ENCODE peak calls at places on chromosomes 16 and 17, in ten cellular contexts. One of them, this sample, is unnamed.
A peak's percentile ranks its signal among the peaks of the same experiment; 100 is the strongest.

GRCh38 chr16:48014349-48015135 is 141.3 kb downstream of the ABCC12 start:
- ATAC-seq in upper lobe of right lung: no peak
- ATAC-seq in CD8-positive, alpha-beta T cell: no peak
- ATAC-seq in gastrocnemius medialis: no peak
- ATAC-seq in pancreas: no peak
- ATAC-seq in right cardiac atrium: no peak
- ATAC-seq in lower lobe of right lung: no peak
- ATAC-seq in upper lobe of left lung: no peak
- ATAC-seq in K562: no peak
- ATAC-seq in CD4-positive, CD25-positive, alpha-beta regulatory T cell: no peak
- ATAC-seq in this sample: no peak

GRCh38 chr16:27193300-27193990 is 9.9 kb upstream of the KDM8 start:
- ATAC-seq in upper lobe of right lung: no peak
- ATAC-seq in CD8-positive, alpha-beta T cell: no peak
- ATAC-seq in gastrocnemius medialis: no peak
- ATAC-seq in pancreas: no peak
- ATAC-seq in right cardiac atrium: no peak
- ATAC-seq in lower lobe of right lung: no peak
- ATAC-seq in upper lobe of left lung: no peak
- ATAC-seq in K562: peak; percentile 70
- ATAC-seq in CD4-positive, CD25-positive, alpha-beta regulatory T cell: no peak
- ATAC-seq in this sample: no peak

GRCh38 chr16:67995423-67995822 is 3.9 kb downstream of the DPEP2 start:
- ATAC-seq in upper lobe of right lung: no peak
- ATAC-seq in CD8-positive, alpha-beta T cell: no peak
- ATAC-seq in gastrocnemius medialis: no peak
- ATAC-seq in pancreas: no peak
- ATAC-seq in right cardiac atrium: no peak
- ATAC-seq in lower lobe of right lung: no peak
- ATAC-seq in upper lobe of left lung: no peak
- ATAC-seq in K562: no peak
- ATAC-seq in CD4-positive, CD25-positive, alpha-beta regulatory T cell: no peak
- ATAC-seq in this sample: no peak

GRCh38 chr16:19959736-19960135 is 75.1 kb upstream of the GPRC5B start:
- ATAC-seq in upper lobe of right lung: no peak
- ATAC-seq in CD8-positive, alpha-beta T cell: no peak
- ATAC-seq in gastrocnemius medialis: no peak
- ATAC-seq in pancreas: no peak
- ATAC-seq in right cardiac atrium: no peak
- ATAC-seq in lower lobe of right lung: no peak
- ATAC-seq in upper lobe of left lung: no peak
- ATAC-seq in K562: no peak
- ATAC-seq in CD4-positive, CD25-positive, alpha-beta regulatory T cell: no peak
- ATAC-seq in this sample: no peak

GRCh38 chr17:1180958-1181768 is 1.4 kb upstream of the ABR start:
- ATAC-seq in upper lobe of right lung: no peak
- ATAC-seq in CD8-positive, alpha-beta T cell: no peak
- ATAC-seq in gastrocnemius medialis: no peak
- ATAC-seq in pancreas: no peak
- ATAC-seq in right cardiac atrium: no peak
- ATAC-seq in lower lobe of right lung: no peak
- ATAC-seq in upper lobe of left lung: no peak
- ATAC-seq in K562: no peak
- ATAC-seq in CD4-positive, CD25-positive, alpha-beta regulatory T cell: peak; percentile 11
- ATAC-seq in this sample: no peak

GRCh38 chr16:11420895-11421294 is 75.6 kb downstream of the RMI2 start:
- ATAC-seq in upper lobe of right lung: no peak
- ATAC-seq in CD8-positive, alpha-beta T cell: no peak
- ATAC-seq in gastrocnemius medialis: no peak
- ATAC-seq in pancreas: no peak
- ATAC-seq in right cardiac atrium: no peak
- ATAC-seq in lower lobe of right lung: no peak
- ATAC-seq in upper lobe of left lung: peak; percentile 13
- ATAC-seq in K562: no peak
- ATAC-seq in CD4-positive, CD25-positive, alpha-beta regulatory T cell: no peak
- ATAC-seq in this sample: no peak

GRCh38 chr17:28662527-28662829 is 473 bp downstream of the SUPT6H start:
- ATAC-seq in upper lobe of right lung: no peak
- ATAC-seq in CD8-positive, alpha-beta T cell: no peak
- ATAC-seq in gastrocnemius medialis: peak; percentile 38
- ATAC-seq in pancreas: no peak
- ATAC-seq in right cardiac atrium: no peak
- ATAC-seq in lower lobe of right lung: peak; percentile 10
- ATAC-seq in upper lobe of left lung: no peak
- ATAC-seq in K562: peak; percentile 19
- ATAC-seq in CD4-positive, CD25-positive, alpha-beta regulatory T cell: no peak
- ATAC-seq in this sample: no peak

GRCh38 chr16:74752756-74753155 is 21.9 kb downstream of the FA2H start:
- ATAC-seq in upper lobe of right lung: peak; percentile 25
- ATAC-seq in CD8-positive, alpha-beta T cell: no peak
- ATAC-seq in gastrocnemius medialis: no peak
- ATAC-seq in pancreas: no peak
- ATAC-seq in right cardiac atrium: peak; percentile 25
- ATAC-seq in lower lobe of right lung: no peak
- ATAC-seq in upper lobe of left lung: no peak
- ATAC-seq in K562: no peak
- ATAC-seq in CD4-positive, CD25-positive, alpha-beta regulatory T cell: no peak
- ATAC-seq in this sample: no peak

GRCh38 chr16:87404764-87405625 is 12.9 kb downstream of the MAP1LC3B start:
- ATAC-seq in upper lobe of right lung: no peak
- ATAC-seq in CD8-positive, alpha-beta T cell: no peak
- ATAC-seq in gastrocnemius medialis: no peak
- ATAC-seq in pancreas: no peak
- ATAC-seq in right cardiac atrium: peak; percentile 7
- ATAC-seq in lower lobe of right lung: no peak
- ATAC-seq in upper lobe of left lung: peak; percentile 31
- ATAC-seq in K562: peak; percentile 77
- ATAC-seq in CD4-positive, CD25-positive, alpha-beta regulatory T cell: no peak
- ATAC-seq in this sample: no peak

GRCh38 chr16:35744084-35744483 is 2284.7 kb downstream of the TP53TG3F start:
- ATAC-seq in upper lobe of right lung: no peak
- ATAC-seq in CD8-positive, alpha-beta T cell: no peak
- ATAC-seq in gastrocnemius medialis: no peak
- ATAC-seq in pancreas: no peak
- ATAC-seq in right cardiac atrium: no peak
- ATAC-seq in lower lobe of right lung: no peak
- ATAC-seq in upper lobe of left lung: no peak
- ATAC-seq in K562: no peak
- ATAC-seq in CD4-positive, CD25-positive, alpha-beta regulatory T cell: no peak
- ATAC-seq in this sample: no peak
- H3K9me3 ChIP-seq in upper lobe of right lung: no peaks in the 10 kb centered on the region
- H3K9me3 ChIP-seq in CD8-positive, alpha-beta T cell: peaks cover 3% of the 10 kb centered on the region
- H3K9me3 ChIP-seq in gastrocnemius medialis: no peaks in the 10 kb centered on the region
- H3K9me3 ChIP-seq in pancreas: no peaks in the 10 kb centered on the region
- H3K9me3 ChIP-seq in right cardiac atrium: no peaks in the 10 kb centered on the region
- H3K9me3 ChIP-seq in lower lobe of right lung: no peaks in the 10 kb centered on the region
- H3K9me3 ChIP-seq in upper lobe of left lung: no peaks in the 10 kb centered on the region
- H3K9me3 ChIP-seq in K562: no peaks in the 10 kb centered on the region
- H3K9me3 ChIP-seq in CD4-positive, CD25-positive, alpha-beta regulatory T cell: peaks cover 75% of the 10 kb centered on the region
- H3K9me3 ChIP-seq in this sample: no peaks in the 10 kb centered on the region

GRCh38 chr16:24612656-24613055 is 73.3 kb downstream of the RBBP6 start:
- ATAC-seq in upper lobe of right lung: no peak
- ATAC-seq in CD8-positive, alpha-beta T cell: no peak
- ATAC-seq in gastrocnemius medialis: no peak
- ATAC-seq in pancreas: no peak
- ATAC-seq in right cardiac atrium: no peak
- ATAC-seq in lower lobe of right lung: no peak
- ATAC-seq in upper lobe of left lung: no peak
- ATAC-seq in K562: no peak
- ATAC-seq in CD4-positive, CD25-positive, alpha-beta regulatory T cell: no peak
- ATAC-seq in this sample: no peak
- H3K27me3 ChIP-seq in upper lobe of right lung: peaks cover 36% of the 10 kb centered on the region
- H3K27me3 ChIP-seq in CD8-positive, alpha-beta T cell: peaks cover 7% of the 10 kb centered on the region
- H3K27me3 ChIP-seq in gastrocnemius medialis: peaks cover 13% of the 10 kb centered on the region
- H3K27me3 ChIP-seq in pancreas: no peaks in the 10 kb centered on the region
- H3K27me3 ChIP-seq in right cardiac atrium: no peaks in the 10 kb centered on the region
- H3K27me3 ChIP-seq in lower lobe of right lung: peaks cover 37% of the 10 kb centered on the region
- H3K27me3 ChIP-seq in upper lobe of left lung: no peaks in the 10 kb centered on the region
- H3K27me3 ChIP-seq in K562: peaks cover 24% of the 10 kb centered on the region
- H3K27me3 ChIP-seq in CD4-positive, CD25-positive, alpha-beta regulatory T cell: peaks cover 12% of the 10 kb centered on the region
- H3K27me3 ChIP-seq in this sample: no peaks in the 10 kb centered on the region

DNA sequence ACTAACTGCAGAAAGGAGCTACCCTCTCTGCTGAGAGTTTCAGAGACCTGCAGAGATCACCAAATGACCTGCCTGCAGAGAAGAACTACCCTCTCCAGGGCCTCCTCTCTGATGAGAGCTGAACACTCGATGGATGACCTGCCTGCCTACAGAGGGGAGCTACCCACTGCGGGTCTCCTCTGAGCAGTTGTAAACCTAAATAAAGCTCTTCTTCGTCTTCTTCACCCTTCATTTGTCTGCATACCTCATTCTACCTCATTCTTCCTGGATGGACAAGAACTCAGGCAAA is 24.2 kb downstream of the SSH2 start:
- ATAC-seq in upper lobe of right lung: no peak
- ATAC-seq in CD8-positive, alpha-beta T cell: no peak
- ATAC-seq in gastrocnemius medialis: no peak
- ATAC-seq in pancreas: no peak
- ATAC-seq in right cardiac atrium: no peak
- ATAC-seq in lower lobe of right lung: no peak
- ATAC-seq in upper lobe of left lung: no peak
- ATAC-seq in K562: no peak
- ATAC-seq in CD4-positive, CD25-positive, alpha-beta regulatory T cell: no peak
- ATAC-seq in this sample: no peak
- H3K9me3 ChIP-seq in upper lobe of right lung: no peaks in the 10 kb centered on the region
- H3K9me3 ChIP-seq in CD8-positive, alpha-beta T cell: no peaks in the 10 kb centered on the region
- H3K9me3 ChIP-seq in gastrocnemius medialis: no peaks in the 10 kb centered on the region
- H3K9me3 ChIP-seq in pancreas: no peaks in the 10 kb centered on the region
- H3K9me3 ChIP-seq in right cardiac atrium: no peaks in the 10 kb centered on the region
- H3K9me3 ChIP-seq in lower lobe of right lung: no peaks in the 10 kb centered on the region
- H3K9me3 ChIP-seq in upper lobe of left lung: no peaks in the 10 kb centered on the region
- H3K9me3 ChIP-seq in K562: no peaks in the 10 kb centered on the region
- H3K9me3 ChIP-seq in CD4-positive, CD25-positive, alpha-beta regulatory T cell: no peaks in the 10 kb centered on the region
- H3K9me3 ChIP-seq in this sample: no peaks in the 10 kb centered on the region

DNA sequence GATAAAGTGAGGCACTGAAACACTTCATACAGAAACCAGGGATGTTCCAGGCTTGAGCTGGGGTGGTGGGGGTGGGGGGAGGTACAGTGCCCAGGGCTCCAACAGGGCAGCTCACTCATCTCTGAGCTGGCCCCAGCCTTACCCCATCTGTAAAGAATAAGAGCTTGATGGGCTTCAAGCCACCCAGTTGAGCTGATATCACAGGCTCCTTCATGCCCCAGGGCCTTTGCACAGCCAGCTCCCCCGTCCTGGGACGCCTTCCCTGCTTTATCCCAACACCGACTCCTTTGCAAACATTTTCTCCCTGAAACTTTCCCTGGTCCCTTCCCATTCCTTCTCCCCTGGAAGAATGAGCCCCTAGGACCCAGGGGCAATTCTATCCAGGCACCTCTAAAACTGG is 261.7 kb downstream of the PARN start:
- ATAC-seq in upper lobe of right lung: no peak
- ATAC-seq in CD8-positive, alpha-beta T cell: no peak
- ATAC-seq in gastrocnemius medialis: no peak
- ATAC-seq in pancreas: no peak
- ATAC-seq in right cardiac atrium: no peak
- ATAC-seq in lower lobe of right lung: no peak
- ATAC-seq in upper lobe of left lung: no peak
- ATAC-seq in K562: no peak
- ATAC-seq in CD4-positive, CD25-positive, alpha-beta regulatory T cell: no peak
- ATAC-seq in this sample: no peak
- H3K27me3 ChIP-seq in upper lobe of right lung: no peaks in the 10 kb centered on the region
- H3K27me3 ChIP-seq in CD8-positive, alpha-beta T cell: no peaks in the 10 kb centered on the region
- H3K27me3 ChIP-seq in gastrocnemius medialis: no peaks in the 10 kb centered on the region
- H3K27me3 ChIP-seq in pancreas: no peaks in the 10 kb centered on the region
- H3K27me3 ChIP-seq in right cardiac atrium: no peaks in the 10 kb centered on the region
- H3K27me3 ChIP-seq in lower lobe of right lung: no peaks in the 10 kb centered on the region
- H3K27me3 ChIP-seq in upper lobe of left lung: no peaks in the 10 kb centered on the region
- H3K27me3 ChIP-seq in K562: peaks cover 32% of the 10 kb centered on the region
- H3K27me3 ChIP-seq in CD4-positive, CD25-positive, alpha-beta regulatory T cell: no peaks in the 10 kb centered on the region
- H3K27me3 ChIP-seq in this sample: no peaks in the 10 kb centered on the region

GRCh38 chr17:79918581-79919163 is 79.4 kb upstream of the CBX4 start:
- ATAC-seq in upper lobe of right lung: no peak
- ATAC-seq in CD8-positive, alpha-beta T cell: no peak
- ATAC-seq in gastrocnemius medialis: no peak
- ATAC-seq in pancreas: no peak
- ATAC-seq in right cardiac atrium: no peak
- ATAC-seq in lower lobe of right lung: no peak
- ATAC-seq in upper lobe of left lung: no peak
- ATAC-seq in K562: no peak
- ATAC-seq in CD4-positive, CD25-positive, alpha-beta regulatory T cell: no peak
- ATAC-seq in this sample: no peak

GRCh38 chr17:79919164-79919585 is 79.9 kb upstream of the CBX4 start:
- ATAC-seq in upper lobe of right lung: peak; percentile 89
- ATAC-seq in CD8-positive, alpha-beta T cell: no peak
- ATAC-seq in gastrocnemius medialis: peak; percentile 85
- ATAC-seq in pancreas: peak; percentile 96
- ATAC-seq in right cardiac atrium: peak; percentile 81
- ATAC-seq in lower lobe of right lung: peak; percentile 93
- ATAC-seq in upper lobe of left lung: peak; percentile 89
- ATAC-seq in K562: no peak
- ATAC-seq in CD4-positive, CD25-positive, alpha-beta regulatory T cell: no peak
- ATAC-seq in this sample: peak; percentile 81

GRCh38 chr17:79921411-79922160 is 82.3 kb upstream of the CBX4 start:
- ATAC-seq in upper lobe of right lung: no peak
- ATAC-seq in CD8-positive, alpha-beta T cell: no peak
- ATAC-seq in gastrocnemius medialis: no peak
- ATAC-seq in pancreas: no peak
- ATAC-seq in right cardiac atrium: no peak
- ATAC-seq in lower lobe of right lung: no peak
- ATAC-seq in upper lobe of left lung: no peak
- ATAC-seq in K562: no peak
- ATAC-seq in CD4-positive, CD25-positive, alpha-beta regulatory T cell: no peak
- ATAC-seq in this sample: no peak

GRCh38 chr17:79920751-79921410 is 81.6 kb upstream of the CBX4 start:
- ATAC-seq in upper lobe of right lung: no peak
- ATAC-seq in CD8-positive, alpha-beta T cell: no peak
- ATAC-seq in gastrocnemius medialis: no peak
- ATAC-seq in pancreas: no peak
- ATAC-seq in right cardiac atrium: no peak
- ATAC-seq in lower lobe of right lung: no peak
- ATAC-seq in upper lobe of left lung: no peak
- ATAC-seq in K562: no peak
- ATAC-seq in CD4-positive, CD25-positive, alpha-beta regulatory T cell: no peak
- ATAC-seq in this sample: no peak

GRCh38 chr17:79919862-79920720 is 80.9 kb upstream of the CBX4 start:
- ATAC-seq in upper lobe of right lung: no peak
- ATAC-seq in CD8-positive, alpha-beta T cell: no peak
- ATAC-seq in gastrocnemius medialis: no peak
- ATAC-seq in pancreas: no peak
- ATAC-seq in right cardiac atrium: no peak
- ATAC-seq in lower lobe of right lung: no peak
- ATAC-seq in upper lobe of left lung: no peak
- ATAC-seq in K562: no peak
- ATAC-seq in CD4-positive, CD25-positive, alpha-beta regulatory T cell: no peak
- ATAC-seq in this sample: no peak
- H3K9me3 ChIP-seq in upper lobe of right lung: no peaks in the 10 kb centered on the region
- H3K9me3 ChIP-seq in CD8-positive, alpha-beta T cell: no peaks in the 10 kb centered on the region
- H3K9me3 ChIP-seq in gastrocnemius medialis: no peaks in the 10 kb centered on the region
- H3K9me3 ChIP-seq in pancreas: no peaks in the 10 kb centered on the region
- H3K9me3 ChIP-seq in right cardiac atrium: no peaks in the 10 kb centered on the region
- H3K9me3 ChIP-seq in lower lobe of right lung: no peaks in the 10 kb centered on the region
- H3K9me3 ChIP-seq in upper lobe of left lung: no peaks in the 10 kb centered on the region
- H3K9me3 ChIP-seq in K562: no peaks in the 10 kb centered on the region
- H3K9me3 ChIP-seq in CD4-positive, CD25-positive, alpha-beta regulatory T cell: no peaks in the 10 kb centered on the region
- H3K9me3 ChIP-seq in this sample: no peaks in the 10 kb centered on the region

GRCh38 chr17:79617740-79618382 is 7.0 kb upstream of the RBFOX3 start:
- ATAC-seq in upper lobe of right lung: no peak
- ATAC-seq in CD8-positive, alpha-beta T cell: no peak
- ATAC-seq in gastrocnemius medialis: no peak
- ATAC-seq in pancreas: no peak
- ATAC-seq in right cardiac atrium: no peak
- ATAC-seq in lower lobe of right lung: no peak
- ATAC-seq in upper lobe of left lung: no peak
- ATAC-seq in K562: no peak
- ATAC-seq in CD4-positive, CD25-positive, alpha-beta regulatory T cell: no peak
- ATAC-seq in this sample: no peak
- H3K27me3 ChIP-seq in upper lobe of right lung: peaks cover 31% of the 10 kb centered on the region
- H3K27me3 ChIP-seq in CD8-positive, alpha-beta T cell: no peaks in the 10 kb centered on the region
- H3K27me3 ChIP-seq in gastrocnemius medialis: peaks cover 58% of the 10 kb centered on the region
- H3K27me3 ChIP-seq in pancreas: no peaks in the 10 kb centered on the region
- H3K27me3 ChIP-seq in right cardiac atrium: no peaks in the 10 kb centered on the region
- H3K27me3 ChIP-seq in lower lobe of right lung: peaks cover 42% of the 10 kb centered on the region
- H3K27me3 ChIP-seq in upper lobe of left lung: no peaks in the 10 kb centered on the region
- H3K27me3 ChIP-seq in K562: peaks cover 26% of the 10 kb centered on the region
- H3K27me3 ChIP-seq in CD4-positive, CD25-positive, alpha-beta regulatory T cell: no peaks in the 10 kb centered on the region
- H3K27me3 ChIP-seq in this sample: peaks cover 84% of the 10 kb centered on the region

GRCh38 chr16:61098505-61098904 is 937.7 kb downstream of the CDH8 start:
- ATAC-seq in upper lobe of right lung: no peak
- ATAC-seq in CD8-positive, alpha-beta T cell: no peak
- ATAC-seq in gastrocnemius medialis: no peak
- ATAC-seq in pancreas: no peak
- ATAC-seq in right cardiac atrium: no peak
- ATAC-seq in lower lobe of right lung: no peak
- ATAC-seq in upper lobe of left lung: no peak
- ATAC-seq in K562: no peak
- ATAC-seq in CD4-positive, CD25-positive, alpha-beta regulatory T cell: no peak
- ATAC-seq in this sample: no peak
- H3K9me3 ChIP-seq in upper lobe of right lung: no peaks in the 10 kb centered on the region
- H3K9me3 ChIP-seq in CD8-positive, alpha-beta T cell: no peaks in the 10 kb centered on the region
- H3K9me3 ChIP-seq in gastrocnemius medialis: no peaks in the 10 kb centered on the region
- H3K9me3 ChIP-seq in pancreas: no peaks in the 10 kb centered on the region
- H3K9me3 ChIP-seq in right cardiac atrium: no peaks in the 10 kb centered on the region
- H3K9me3 ChIP-seq in lower lobe of right lung: peaks cover 4% of the 10 kb centered on the region
- H3K9me3 ChIP-seq in upper lobe of left lung: no peaks in the 10 kb centered on the region
- H3K9me3 ChIP-seq in K562: no peaks in the 10 kb centered on the region
- H3K9me3 ChIP-seq in CD4-positive, CD25-positive, alpha-beta regulatory T cell: peaks cover 7% of the 10 kb centered on the region
- H3K9me3 ChIP-seq in this sample: no peaks in the 10 kb centered on the region

This sample was measured in gastroesophageal sphincter.